ENCODE peak calls at places on chromosomes 11 and 22, in six cellular contexts. One of them, this sample, is unnamed. For H3K27me3, the result is how much of the 10 kb centered on the place peaks cover.

GRCh38 chr11:73380897-73381410 is 4.8 kb downstream of the RELT start:
- DNase-seq in trophoblast cell: no peak
- DNase-seq in IMR-90: no peak
- DNase-seq in H9: no peak
- DNase-seq in neuronal stem cell: no peak
- DNase-seq in mesenchymal stem cell: no peak
- DNase-seq in this sample: no peak

GRCh38 chr22:28810839-28811491 is 10.6 kb upstream of the XBP1 start:
- DNase-seq in trophoblast cell: no peak
- DNase-seq in IMR-90: no peak
- DNase-seq in H9: no peak
- DNase-seq in neuronal stem cell: no peak
- DNase-seq in mesenchymal stem cell: no peak
- DNase-seq in this sample: no peak

GRCh38 chr11:57482782-57483569 is 22.6 kb downstream of the RTN4RL2 start:
- DNase-seq in trophoblast cell: no peak
- DNase-seq in IMR-90: peak
- DNase-seq in H9: peak
- DNase-seq in neuronal stem cell: peak
- DNase-seq in mesenchymal stem cell: peak
- DNase-seq in this sample: peak

GRCh38 chr11:76768091-76769047 is 14.8 kb upstream of the TSKU start:
- DNase-seq in trophoblast cell: no peak
- DNase-seq in IMR-90: no peak
- DNase-seq in H9: no peak
- DNase-seq in neuronal stem cell: no peak
- DNase-seq in mesenchymal stem cell: peak
- DNase-seq in this sample: peak

GRCh38 chr22:36457688-36458450 is 23.6 kb downstream of the TXN2 start:
- DNase-seq in trophoblast cell: no peak
- DNase-seq in IMR-90: no peak
- DNase-seq in H9: peak
- DNase-seq in neuronal stem cell: no peak
- DNase-seq in mesenchymal stem cell: peak
- DNase-seq in this sample: no peak

GRCh38 chr11:12628322-12628721 is 45.9 kb upstream of the TEAD1 start:
- DNase-seq in trophoblast cell: peak
- DNase-seq in IMR-90: no peak
- DNase-seq in H9: no peak
- DNase-seq in neuronal stem cell: no peak
- DNase-seq in mesenchymal stem cell: no peak
- DNase-seq in this sample: no peak

GRCh38 chr11:132258865-132259264 is 888.5 kb downstream of the NTM start:
- DNase-seq in trophoblast cell: no peak
- DNase-seq in IMR-90: peak
- DNase-seq in H9: no peak
- DNase-seq in neuronal stem cell: no peak
- DNase-seq in mesenchymal stem cell: no peak
- DNase-seq in this sample: no peak

GRCh38 chr11:77130763-77131513 is 2.9 kb downstream of the MYO7A start:
- DNase-seq in trophoblast cell: peak
- DNase-seq in IMR-90: peak
- DNase-seq in H9: no peak
- DNase-seq in neuronal stem cell: no peak
- DNase-seq in mesenchymal stem cell: no peak
- DNase-seq in this sample: no peak

GRCh38 chr11:35087648-35088047 is 51.3 kb upstream of the CD44 start:
- DNase-seq in trophoblast cell: no peak
- DNase-seq in IMR-90: peak
- DNase-seq in H9: no peak
- DNase-seq in neuronal stem cell: no peak
- DNase-seq in mesenchymal stem cell: peak
- DNase-seq in this sample: no peak

GRCh38 chr11:73204711-73205121 is 13.4 kb upstream of the P2RY2 start:
- DNase-seq in trophoblast cell: peak
- DNase-seq in IMR-90: no peak
- DNase-seq in H9: peak
- DNase-seq in neuronal stem cell: no peak
- DNase-seq in mesenchymal stem cell: no peak
- DNase-seq in this sample: no peak

GRCh38 chr11:74090701-74091100 is 80.1 kb downstream of the C2CD3 start:
- DNase-seq in trophoblast cell: no peak
- DNase-seq in IMR-90: peak
- DNase-seq in H9: no peak
- DNase-seq in neuronal stem cell: no peak
- DNase-seq in mesenchymal stem cell: peak
- DNase-seq in this sample: peak

GRCh38 chr11:33237039-33237597 is 20.1 kb upstream of the HIPK3 start:
- DNase-seq in trophoblast cell: no peak
- DNase-seq in IMR-90: no peak
- DNase-seq in H9: no peak
- DNase-seq in neuronal stem cell: no peak
- DNase-seq in mesenchymal stem cell: no peak
- DNase-seq in this sample: no peak

GRCh38 chr22:31566484-31566883 is 70.1 kb downstream of the SFI1 start:
- DNase-seq in trophoblast cell: no peak
- DNase-seq in IMR-90: no peak
- DNase-seq in H9: no peak
- DNase-seq in neuronal stem cell: no peak
- DNase-seq in mesenchymal stem cell: no peak
- DNase-seq in this sample: no peak

GRCh38 chr11:19393941-19394340 is 153.2 kb upstream of the E2F8 start:
- DNase-seq in trophoblast cell: no peak
- DNase-seq in IMR-90: peak
- DNase-seq in H9: no peak
- DNase-seq in neuronal stem cell: no peak
- DNase-seq in mesenchymal stem cell: peak
- DNase-seq in this sample: peak
- H3K4me2 ChIP-seq in trophoblast cell: no peak
- H3K4me2 ChIP-seq in IMR-90: no peak
- H3K4me2 ChIP-seq in H9: no peak
- H3K4me2 ChIP-seq in neuronal stem cell: no peak
- H3K4me2 ChIP-seq in mesenchymal stem cell: no peak
- H3K4me2 ChIP-seq in this sample: no peak

DNA sequence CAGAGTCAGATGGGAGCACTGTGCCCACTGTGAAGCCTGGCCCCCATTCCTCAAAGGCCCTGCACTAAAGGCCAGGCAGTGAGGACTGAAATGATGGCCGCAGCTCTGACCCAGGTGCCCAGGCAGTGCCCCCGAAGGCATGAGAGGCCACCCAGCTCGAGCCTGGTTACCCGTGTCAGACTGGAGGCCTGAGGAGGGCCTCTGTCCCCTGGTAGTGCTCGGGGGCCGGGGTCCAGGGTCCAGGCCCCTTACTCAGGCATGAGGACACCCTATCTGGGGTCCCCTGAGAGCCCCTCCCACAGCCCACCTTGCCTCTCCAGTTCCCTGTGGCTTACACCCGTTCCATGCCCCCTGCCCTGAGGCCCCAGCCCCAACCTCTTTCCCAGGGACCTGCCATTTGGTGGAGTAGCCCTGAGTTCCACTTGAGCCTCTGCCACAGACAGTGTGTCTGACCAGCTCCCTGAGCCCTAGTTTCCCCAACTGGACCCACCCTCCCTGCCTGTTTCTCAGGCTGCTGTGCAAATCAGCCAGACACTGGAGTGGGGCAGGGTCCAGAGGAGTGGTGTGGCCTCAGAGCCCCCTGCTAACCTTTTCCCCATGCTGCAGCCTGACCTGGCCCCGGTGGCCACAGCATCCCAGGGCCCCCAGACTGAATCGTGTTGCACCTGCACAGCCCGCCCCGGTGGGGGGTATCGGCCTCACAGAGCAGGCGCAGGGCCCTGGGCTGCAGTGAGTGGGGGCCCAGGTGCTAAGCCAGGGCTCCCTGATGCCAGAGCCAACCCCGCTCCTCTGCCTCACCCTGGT is 10.8 kb upstream of the ANKRD13D start:
- DNase-seq in trophoblast cell: no peak
- DNase-seq in IMR-90: no peak
- DNase-seq in H9: no peak
- DNase-seq in neuronal stem cell: no peak
- DNase-seq in mesenchymal stem cell: no peak
- DNase-seq in this sample: no peak
- H3K27me3 ChIP-seq in trophoblast cell: under half
- H3K27me3 ChIP-seq in IMR-90: under half
- H3K27me3 ChIP-seq in H9: under half
- H3K27me3 ChIP-seq in neuronal stem cell: under half
- H3K27me3 ChIP-seq in mesenchymal stem cell: under half
- H3K27me3 ChIP-seq in this sample: under half

GRCh38 chr22:23181763-23182288 is 1.5 kb downstream of the BCR start:
- DNase-seq in trophoblast cell: no peak
- DNase-seq in IMR-90: no peak
- DNase-seq in H9: no peak
- DNase-seq in neuronal stem cell: no peak
- DNase-seq in mesenchymal stem cell: no peak
- DNase-seq in this sample: peak

GRCh38 chr22:23178512-23179254 is 1.6 kb upstream of the BCR start:
- DNase-seq in trophoblast cell: peak
- DNase-seq in IMR-90: peak
- DNase-seq in H9: peak
- DNase-seq in neuronal stem cell: no peak
- DNase-seq in mesenchymal stem cell: peak
- DNase-seq in this sample: peak

GRCh38 chr22:23180301-23180892 is at the start of gene BCR:
- DNase-seq in trophoblast cell: peak
- DNase-seq in IMR-90: peak
- DNase-seq in H9: no peak
- DNase-seq in neuronal stem cell: no peak
- DNase-seq in mesenchymal stem cell: peak
- DNase-seq in this sample: peak

GRCh38 chr22:23180893-23181762 is 819 bp downstream of the BCR start:
- DNase-seq in trophoblast cell: no peak
- DNase-seq in IMR-90: no peak
- DNase-seq in H9: no peak
- DNase-seq in neuronal stem cell: no peak
- DNase-seq in mesenchymal stem cell: no peak
- DNase-seq in this sample: peak

DNA sequence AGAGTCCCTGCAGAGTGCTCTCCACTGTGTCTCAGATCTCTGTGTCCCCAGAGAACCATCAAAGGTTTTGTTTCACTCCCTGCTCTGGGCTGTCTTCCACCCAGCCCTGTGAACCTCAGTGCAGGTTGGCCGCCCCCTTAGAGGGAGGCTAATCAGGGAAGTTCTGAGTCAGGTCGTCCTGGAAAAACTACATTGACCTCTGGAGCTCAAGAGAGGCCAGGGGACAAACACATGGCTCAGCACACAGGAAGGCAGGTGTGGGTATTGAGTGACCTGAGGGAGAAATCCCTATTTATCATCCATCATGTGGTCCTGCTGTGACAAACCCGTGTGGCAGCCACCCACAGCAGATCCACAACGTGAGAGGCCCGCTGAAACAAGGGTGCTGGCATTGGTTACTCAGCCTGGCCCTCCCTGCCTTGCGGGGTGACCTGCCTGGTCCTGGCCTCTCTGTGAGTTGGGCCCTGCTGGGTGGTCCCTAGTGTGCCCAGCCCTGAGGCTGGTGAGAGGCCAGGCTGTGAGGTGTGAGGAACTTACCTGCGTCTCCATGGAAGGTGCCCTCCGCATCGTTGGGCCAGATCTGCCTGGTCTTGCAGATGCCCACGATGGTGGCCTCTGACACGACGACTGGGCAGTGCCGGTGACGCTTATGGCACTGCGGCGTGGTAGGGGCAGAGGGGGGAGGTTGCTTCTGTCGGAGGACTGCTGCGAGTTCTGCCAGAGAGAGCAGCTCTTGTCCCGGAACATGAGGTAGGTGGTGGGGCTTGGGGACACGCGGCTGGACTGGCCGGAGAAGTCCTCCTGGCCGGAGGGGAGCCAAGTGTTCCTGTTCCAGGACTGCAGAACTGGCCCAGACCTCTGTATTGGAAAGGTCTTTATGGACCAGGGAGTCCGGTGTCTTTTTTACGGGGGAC is 671 bp upstream of the BCR start:
- DNase-seq in trophoblast cell: peak
- DNase-seq in IMR-90: no peak
- DNase-seq in H9: no peak
- DNase-seq in neuronal stem cell: no peak
- DNase-seq in mesenchymal stem cell: no peak
- DNase-seq in this sample: peak
- H2BK5ac ChIP-seq in trophoblast cell: peak
- H2BK5ac ChIP-seq in IMR-90: peak
- H2BK5ac ChIP-seq in H9: no peak
- H2BK5ac ChIP-seq in neuronal stem cell: peak
- H2BK5ac ChIP-seq in mesenchymal stem cell: no peak
- H2BK5ac ChIP-seq in this sample: peak

DNA sequence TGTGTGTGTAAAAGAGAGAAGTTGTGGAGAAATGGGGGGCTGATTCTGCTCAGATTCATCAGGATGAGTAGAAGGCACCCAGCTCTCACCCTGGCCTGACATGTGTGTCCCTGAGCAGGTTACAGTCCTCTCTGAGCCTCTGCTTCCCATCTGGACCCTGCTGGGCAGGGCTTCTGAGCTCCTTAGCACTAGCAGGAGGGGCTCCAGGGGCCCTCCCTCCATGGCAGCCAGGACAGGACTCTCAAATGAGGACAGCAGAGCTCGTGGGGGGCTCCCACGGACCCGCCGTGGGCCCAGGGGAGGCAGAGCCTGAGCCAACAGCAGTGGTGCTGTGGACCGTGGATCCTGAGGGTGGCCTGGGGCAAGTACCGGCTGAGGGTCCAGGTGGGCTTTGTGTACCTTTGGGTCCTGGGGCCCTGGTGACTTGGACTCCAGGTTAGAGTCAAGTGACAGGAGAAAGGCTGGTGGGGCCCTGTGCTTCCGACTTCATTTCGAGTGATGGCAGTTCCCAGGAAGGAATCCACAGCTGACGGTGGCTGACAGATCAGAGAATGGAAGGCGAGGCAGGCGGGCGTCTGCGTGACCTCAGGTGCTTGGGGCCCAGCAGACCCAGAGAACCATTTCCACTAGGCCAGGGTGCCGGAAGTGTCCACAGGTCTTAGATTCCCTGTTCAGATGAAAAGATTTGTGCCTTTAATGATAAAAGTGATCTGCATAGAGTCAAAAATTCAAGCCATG is 21.9 kb downstream of the NEAT1 start:
- DNase-seq in trophoblast cell: no peak
- DNase-seq in IMR-90: peak
- DNase-seq in H9: no peak
- DNase-seq in neuronal stem cell: no peak
- DNase-seq in mesenchymal stem cell: peak
- DNase-seq in this sample: no peak
- H3K4me2 ChIP-seq in trophoblast cell: no peak
- H3K4me2 ChIP-seq in IMR-90: no peak
- H3K4me2 ChIP-seq in H9: no peak
- H3K4me2 ChIP-seq in neuronal stem cell: no peak
- H3K4me2 ChIP-seq in mesenchymal stem cell: no peak
- H3K4me2 ChIP-seq in this sample: no peak

GRCh38 chr11:31844351-31844750 is 33.2 kb upstream of the PAX6 start:
- DNase-seq in trophoblast cell: no peak
- DNase-seq in IMR-90: no peak
- DNase-seq in H9: no peak
- DNase-seq in neuronal stem cell: no peak
- DNase-seq in mesenchymal stem cell: no peak
- DNase-seq in this sample: no peak

GRCh38 chr11:31841435-31841834 is 30.3 kb upstream of the PAX6 start:
- DNase-seq in trophoblast cell: no peak
- DNase-seq in IMR-90: no peak
- DNase-seq in H9: no peak
- DNase-seq in neuronal stem cell: no peak
- DNase-seq in mesenchymal stem cell: no peak
- DNase-seq in this sample: no peak
- H3K27me3 ChIP-seq in trophoblast cell: under half
- H3K27me3 ChIP-seq in IMR-90: under half
- H3K27me3 ChIP-seq in H9: under half
- H3K27me3 ChIP-seq in neuronal stem cell: under half
- H3K27me3 ChIP-seq in mesenchymal stem cell: under half
- H3K27me3 ChIP-seq in this sample: under half